ENCODE peak calls at places on chromosomes 12 and 14, in five cellular contexts. B is GM23248, L is HCT116, E is MM.1S, S is OCI-LY7. H is an unnamed sample.

GRCh38 chr14:89564291-89564957 is 147.4 kb upstream of the FOXN3 start:
- DNase-seq in L (no peak), B (peak), E (no peak), S (no peak), H (no peak)

GRCh38 chr12:46400406-46400805 is 27.8 kb upstream of the SLC38A2 start:
- DNase-seq in B (peak), E (no peak), S (no peak), L (no peak), H (no peak)

GRCh38 chr12:79174656-79175055 is 310.1 kb downstream of the SYT1 start:
- DNase-seq in L (peak), S (peak), B (peak), E (peak), H (peak)

GRCh38 chr14:96847451-96847850 is 50.3 kb downstream of the VRK1 start:
- DNase-seq in E (no peak), S (no peak), B (no peak), L (no peak), H (no peak)

GRCh38 chr14:89648510-89648909 is 231.5 kb upstream of the FOXN3 start:
- DNase-seq in B (no peak), S (no peak), L (no peak), E (no peak), H (no peak)

GRCh38 chr12:106030210-106031175 is 108.3 kb downstream of the NUAK1 start:
- DNase-seq in S (no peak), E (peak), L (no peak), B (peak), H (peak)

GRCh38 chr14:22319526-22320352 is 269.3 kb downstream of the DAD1 start:
- DNase-seq in S (peak), B (peak), L (peak), E (peak), H (peak)

GRCh38 chr12:31346211-31346610 is 20.3 kb upstream of the SINHCAF start:
- DNase-seq in L (no peak), E (no peak), S (no peak), B (no peak), H (no peak)

GRCh38 chr12:107275530-107275929 is 182.2 kb upstream of the CRY1 start:
- DNase-seq in B (no peak), L (no peak), E (no peak), S (no peak), H (no peak)

GRCh38 chr14:81737938-81738337 is 204.3 kb upstream of the SEL1L start:
- DNase-seq in E (no peak), S (no peak), B (no peak), L (no peak), H (no peak)

GRCh38 chr12:76726626-76727025 is 37.3 kb upstream of the ZDHHC17 start:
- DNase-seq in B (no peak), S (no peak), E (no peak), L (no peak), H (no peak)

GRCh38 chr12:96120359-96121100 is 73.6 kb upstream of the ELK3 start:
- DNase-seq in S (no peak), B (no peak), L (no peak), E (no peak), H (peak)

GRCh38 chr14:86574026-86574777 is 1044.3 kb downstream of the FLRT2 start:
- DNase-seq in E (no peak), B (no peak), S (no peak), L (no peak), H (no peak)

GRCh38 chr12:130803707-130804106 is 35.3 kb downstream of the STX2 start:
- DNase-seq in S (no peak), B (peak), L (no peak), E (no peak), H (no peak)

GRCh38 chr12:130401703-130402102 is 64.0 kb downstream of the PIWIL1 start:
- DNase-seq in S (no peak), L (no peak), B (no peak), E (no peak), H (peak)

GRCh38 chr12:49671051-49671765 is 36.0 kb downstream of the FMNL3 start:
- DNase-seq in B (no peak), L (no peak), S (peak), E (peak), H (no peak)

GRCh38 chr14:99330316-99331240 is 58.6 kb upstream of the BCL11B start:
- DNase-seq in E (no peak), S (no peak), B (no peak), L (no peak), H (no peak)

GRCh38 chr14:61562321-61563161 is 132.8 kb upstream of the HIF1A start:
- DNase-seq in L (peak), S (no peak), B (peak), E (no peak), H (no peak)

GRCh38 chr12:89960607-89961394 is 252.2 kb upstream of the ATP2B1 start:
- DNase-seq in B (peak), L (no peak), E (no peak), S (no peak), H (no peak)

GRCh38 chr12:92602476-92602875 is 100.3 kb upstream of the PLEKHG7 start:
- DNase-seq in S (no peak), E (no peak), B (peak), L (no peak), H (no peak)

GRCh38 chr12:31204995-31205582 is 120.9 kb downstream of the SINHCAF start:
- DNase-seq in S (peak), L (no peak), B (peak), E (peak), H (no peak)

GRCh38 chr12:111454716-111455447 is 49.2 kb downstream of the SH2B3 start:
- DNase-seq in B (no peak), L (no peak), S (no peak), E (no peak), H (no peak)

GRCh38 chr12:88579572-88579940 is 715 bp downstream of the KITLG start:
- DNase-seq in B (peak), S (no peak), E (no peak), L (no peak), H (no peak)

GRCh38 chr14:57533214-57533613 is 39.6 kb upstream of the CCDC198 start:
- DNase-seq in S (peak), L (peak), E (peak), B (peak), H (peak)

GRCh38 chr14:63287661-63288483 is 30.9 kb downstream of the GPHB5 start:
- DNase-seq in L (no peak), B (peak), E (no peak), S (no peak), H (no peak)

GRCh38 chr14:64722842-64723447 is 18.7 kb downstream of the PLEKHG3 start:
- DNase-seq in L (no peak), B (no peak), E (no peak), S (no peak), H (no peak)

GRCh38 chr12:127284870-127285431 is 982.0 kb upstream of the TMEM132C start:
- DNase-seq in E (no peak), B (peak), S (no peak), L (no peak), H (no peak)

GRCh38 chr14:26394114-26394855 is 203.5 kb downstream of the NOVA1 start:
- DNase-seq in B (peak), S (no peak), E (no peak), L (no peak), H (peak)

GRCh38 chr14:56304456-56304855 is 186.2 kb downstream of the PELI2 start:
- DNase-seq in S (no peak), L (no peak), B (no peak), E (no peak), H (no peak)

GRCh38 chr12:94204647-94205247 is 56.4 kb downstream of the PLXNC1 start:
- DNase-seq in S (peak), E (peak), L (no peak), B (no peak), H (no peak)

GRCh38 chr12:93365616-93366015 is 12.1 kb upstream of the NUDT4 start:
- DNase-seq in E (no peak), B (no peak), S (no peak), L (no peak), H (no peak)

GRCh38 chr12:25186038-25186787 is 8.7 kb downstream of the DNAI7 start:
- DNase-seq in B (no peak), E (peak), L (no peak), S (peak), H (no peak)

GRCh38 chr12:117671734-117672133 is 297.1 kb downstream of the KSR2 start:
- DNase-seq in S (peak), B (peak), E (no peak), L (peak), H (peak)

GRCh38 chr12:120118710-120119097 is 2.2 kb upstream of the RAB35 start:
- DNase-seq in E (no peak), L (no peak), B (peak), S (peak), H (no peak)

GRCh38 chr12:16605666-16606116 is 271 bp downstream of the LMO3 start:
- DNase-seq in L (no peak), E (peak), S (peak), B (peak), H (peak)

GRCh38 chr12:104702565-104703139 is 245.9 kb downstream of the CHST11 start:
- DNase-seq in S (no peak), B (peak), L (no peak), E (no peak), H (no peak)

GRCh38 chr12:45725631-45726593 is 3.6 kb upstream of the ARID2 start:
- DNase-seq in S (peak), E (peak), L (no peak), B (peak), H (peak)

DNA sequence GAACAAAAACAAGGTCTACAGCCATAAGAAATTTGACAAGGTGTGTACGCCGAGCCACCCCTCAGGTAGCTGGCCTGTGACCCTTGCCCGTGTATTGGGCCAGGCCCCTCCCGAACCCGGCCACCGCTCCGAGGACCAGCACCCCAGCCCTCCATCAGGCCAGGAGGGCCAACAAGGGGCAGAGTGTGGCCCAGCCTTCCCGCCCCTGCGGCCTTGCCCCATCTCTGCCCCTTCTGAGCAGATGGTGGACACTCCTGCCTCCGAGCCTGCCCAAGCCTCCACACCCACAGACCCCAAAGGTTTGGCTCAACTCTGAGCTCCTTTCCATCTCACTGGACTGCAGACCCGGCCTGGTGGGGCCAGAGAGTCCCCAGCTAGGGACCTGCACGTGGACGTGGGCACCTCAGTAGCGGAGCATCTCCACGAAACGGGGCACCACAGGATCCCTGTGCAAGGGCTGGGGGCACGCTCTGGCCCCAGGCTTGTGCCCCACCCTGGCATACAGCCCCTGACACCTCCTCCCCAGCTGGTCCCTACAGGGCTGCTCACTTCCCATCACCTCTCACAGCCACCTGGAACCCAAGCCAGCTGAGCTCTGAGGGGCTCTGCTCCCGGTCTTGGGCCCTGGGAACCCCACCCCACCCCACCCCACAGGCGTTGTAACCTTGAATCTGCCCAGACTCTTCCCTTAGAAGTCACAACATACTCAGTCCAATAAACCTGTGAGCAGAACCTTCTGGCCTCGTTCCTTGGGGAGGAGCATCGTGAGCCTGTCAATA is 3.3 kb downstream of the P2RX2 start:
- DNase-seq in L (no peak), S (no peak), E (no peak), B (no peak), H (no peak)
- TF ChIP-seq EZH2phosphoT487 in L (no peak), S (no peak), E (no peak), B (no peak), H (no peak)

DNA sequence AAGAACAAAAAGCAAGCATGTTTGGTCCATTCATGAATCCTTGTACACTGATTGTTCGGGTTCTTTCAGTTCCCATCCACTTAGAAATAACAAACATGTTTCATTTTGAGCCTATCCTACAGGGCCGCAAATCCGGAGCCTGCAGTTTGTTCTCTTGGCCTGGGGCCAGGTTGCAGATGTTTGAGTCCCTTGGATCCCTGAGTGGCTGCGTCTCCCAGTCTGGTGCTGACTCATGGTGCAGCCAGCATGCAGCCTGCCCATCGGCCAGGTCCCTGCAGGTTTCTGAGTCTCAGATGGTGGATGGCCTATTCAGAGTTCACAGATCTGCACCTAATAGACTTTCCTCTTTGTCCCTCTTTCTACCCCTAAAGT is 1.9 kb upstream of the DYNC1H1 start:
- DNase-seq in S (no peak), B (peak), L (peak), E (no peak), H (no peak)
- TF ChIP-seq EZH2phosphoT487 in S (no peak), B (no peak), L (no peak), E (no peak), H (no peak)

GRCh38 chr12:124213606-124214347 is 81.1 kb upstream of the RFLNA start:
- DNase-seq in S (no peak), E (no peak), L (no peak), B (no peak), H (no peak)

GRCh38 chr12:124208469-124208868 is 86.4 kb upstream of the RFLNA start:
- DNase-seq in B (no peak), S (no peak), E (no peak), L (no peak), H (no peak)

GRCh38 chr12:124214574-124214973 is 80.3 kb upstream of the RFLNA start:
- DNase-seq in S (no peak), L (no peak), E (no peak), B (no peak), H (no peak)

GRCh38 chr12:124210991-124211577 is 83.8 kb upstream of the RFLNA start:
- DNase-seq in S (no peak), E (no peak), L (no peak), B (no peak), H (no peak)

GRCh38 chr12:124211753-124212152 is 83.1 kb upstream of the RFLNA start:
- DNase-seq in S (no peak), B (no peak), E (no peak), L (no peak), H (no peak)
- TF ChIP-seq EZH2phosphoT487 in S (no peak), B (no peak), E (no peak), L (no peak), H (no peak)

DNA sequence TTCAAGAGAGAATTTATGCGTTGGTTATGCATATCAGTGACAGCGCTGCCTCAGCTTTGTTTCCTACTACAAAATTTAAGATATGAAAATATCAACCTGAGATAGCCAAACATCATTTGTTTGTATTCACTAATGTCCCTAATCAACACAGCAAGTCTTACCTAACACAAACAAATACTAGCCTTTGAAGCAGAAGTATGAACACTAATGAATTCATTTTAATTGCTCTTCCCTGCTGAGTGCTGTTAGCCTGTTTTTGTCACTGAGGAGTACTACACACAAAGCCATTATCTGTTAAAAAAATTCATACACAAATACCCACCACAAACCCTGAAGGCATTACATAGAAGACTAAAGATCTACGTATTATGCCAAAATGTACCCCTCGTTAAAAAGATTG is 150.8 kb downstream of the HELB start:
- DNase-seq in S (no peak), E (no peak), L (no peak), B (no peak), H (no peak)
- TF ChIP-seq EZH2phosphoT487 in S (no peak), E (no peak), L (no peak), B (no peak), H (no peak)

GRCh38 chr14:106620368-106620767 is 1094.0 kb downstream of the TMEM121 start:
- DNase-seq in L (no peak), S (no peak), E (no peak), B (no peak), H (no peak)

GRCh38 chr14:106619618-106620017 is 1093.2 kb downstream of the TMEM121 start:
- DNase-seq in B (no peak), E (no peak), S (no peak), L (no peak), H (no peak)

GRCh38 chr14:106625181-106625580 is 1098.8 kb downstream of the TMEM121 start:
- DNase-seq in L (no peak), S (no peak), E (no peak), B (no peak), H (no peak)

GRCh38 chr14:106622200-106622745 is 1095.9 kb downstream of the TMEM121 start:
- DNase-seq in S (no peak), B (no peak), L (no peak), E (no peak), H (no peak)
- TF ChIP-seq EZH2phosphoT487 in S (no peak), B (no peak), L (no peak), E (no peak), H (no peak)

DNA sequence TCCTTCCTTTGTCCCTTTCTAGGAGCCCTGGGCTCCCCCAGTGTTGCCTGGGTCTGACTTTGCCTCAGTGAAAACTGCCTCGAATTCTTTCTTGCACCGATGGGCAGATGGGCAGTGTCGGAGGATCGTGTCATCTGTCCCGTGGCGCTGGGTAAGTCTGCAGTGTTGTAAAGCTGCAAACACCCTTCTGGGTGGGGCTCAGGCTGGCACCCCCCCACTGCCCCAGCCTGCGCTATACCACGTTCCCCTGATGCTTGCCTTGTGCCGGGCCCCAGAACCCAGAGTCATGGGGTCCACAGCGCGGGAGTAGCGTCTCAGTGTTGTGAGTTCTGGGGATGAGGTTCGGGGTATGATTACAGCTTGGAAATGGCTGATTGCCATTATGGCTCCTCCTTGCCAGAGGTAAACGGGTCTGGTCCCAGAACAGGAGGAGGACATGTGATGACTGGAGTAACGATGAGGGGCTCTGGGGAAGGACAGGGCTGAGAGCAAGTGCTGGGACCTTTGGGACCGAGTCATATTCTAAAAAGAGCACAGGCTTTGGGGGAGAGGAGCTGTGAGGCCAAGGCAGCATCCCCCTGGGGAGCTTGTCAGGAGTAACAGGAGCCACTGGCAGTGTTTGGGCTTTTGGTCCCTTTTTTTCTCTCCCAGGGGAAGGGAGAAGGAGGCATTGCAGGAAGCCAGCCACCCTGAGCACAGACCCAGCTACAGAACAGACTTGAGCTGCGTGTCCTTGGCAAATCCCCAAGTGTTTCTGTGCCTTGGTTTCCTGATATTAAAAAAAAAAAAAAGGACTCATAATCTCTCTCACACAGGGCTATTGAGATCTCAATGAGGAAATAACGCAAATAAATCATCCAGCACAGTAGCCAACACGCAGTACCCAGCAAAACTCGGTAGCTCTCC is 4.3 kb downstream of the RTL1 start:
- DNase-seq in L (no peak), E (no peak), S (no peak), B (no peak), H (no peak)
- TF ChIP-seq EZH2phosphoT487 in L (no peak), E (no peak), S (no peak), B (no peak), H (no peak)

GRCh38 chr12:58067610-58068387 is 126.4 kb downstream of the ATP23 start:
- DNase-seq in B (peak), L (no peak), E (no peak), S (no peak), H (no peak)

GRCh38 chr12:58066296-58066695 is 124.9 kb downstream of the ATP23 start:
- DNase-seq in E (no peak), S (no peak), L (no peak), B (no peak), H (no peak)

GRCh38 chr12:58068706-58069105 is 127.3 kb downstream of the ATP23 start:
- DNase-seq in B (no peak), L (no peak), S (no peak), E (no peak), H (no peak)

GRCh38 chr12:58071994-58072393 is 130.6 kb downstream of the ATP23 start:
- DNase-seq in E (no peak), B (no peak), L (no peak), S (no peak), H (no peak)

GRCh38 chr12:58069268-58069967 is 128.1 kb downstream of the ATP23 start:
- DNase-seq in E (no peak), B (peak), S (no peak), L (no peak), H (no peak)
- TF ChIP-seq EZH2phosphoT487 in E (no peak), B (no peak), S (no peak), L (no peak), H (no peak)